ENCODE peak calls at places on chromosome 19, in five cellular contexts. One of them, this sample, is unnamed.
A peak's percentile ranks its signal among the peaks of the same experiment; 100 is the strongest.

GRCh38 chr19:53960886-53961285 is 1.9 kb upstream of the CACNG8 start:
- DNase-seq in CD8-positive, alpha-beta memory T cell: no peak
- DNase-seq in tibial artery: no peak
- DNase-seq in tibial nerve: no peak
- DNase-seq in heart right ventricle: no peak
- DNase-seq in this sample: no peak

GRCh38 chr19:534088-534487 is 2.5 kb downstream of the CDC34 start:
- DNase-seq in tibial nerve: no peak
- DNase-seq in heart right ventricle: no peak
- DNase-seq in CD8-positive, alpha-beta memory T cell: no peak
- DNase-seq in tibial artery: no peak
- DNase-seq in this sample: peak; percentile 61

GRCh38 chr19:29992233-29992867 is 50.3 kb downstream of the URI1 start:
- DNase-seq in tibial nerve: no peak
- DNase-seq in tibial artery: no peak
- DNase-seq in heart right ventricle: no peak
- DNase-seq in CD8-positive, alpha-beta memory T cell: no peak
- DNase-seq in this sample: no peak

GRCh38 chr19:33132425-33132824 is 511 bp downstream of the WDR88 start:
- DNase-seq in CD8-positive, alpha-beta memory T cell: no peak
- DNase-seq in tibial artery: no peak
- DNase-seq in tibial nerve: no peak
- DNase-seq in heart right ventricle: no peak
- DNase-seq in this sample: peak; percentile 53

GRCh38 chr19:54164369-54165068 is 5.0 kb upstream of the LENG1 start:
- DNase-seq in CD8-positive, alpha-beta memory T cell: peak; percentile 61
- DNase-seq in heart right ventricle: peak; percentile 84
- DNase-seq in tibial artery: peak; percentile 55
- DNase-seq in tibial nerve: peak; percentile 36
- DNase-seq in this sample: peak; percentile 76

GRCh38 chr19:41356984-41357739 is 3.4 kb upstream of the TGFB1 start:
- DNase-seq in tibial artery: no peak
- DNase-seq in heart right ventricle: no peak
- DNase-seq in tibial nerve: no peak
- DNase-seq in CD8-positive, alpha-beta memory T cell: no peak
- DNase-seq in this sample: no peak

GRCh38 chr19:1068111-1069001 is 1.4 kb downstream of the ARHGAP45 start:
- DNase-seq in CD8-positive, alpha-beta memory T cell: peak; percentile 50
- DNase-seq in heart right ventricle: peak; percentile 61
- DNase-seq in tibial artery: peak; percentile 47
- DNase-seq in tibial nerve: peak; percentile 48
- DNase-seq in this sample: peak; percentile 83

GRCh38 chr19:1027953-1028902 is 1.8 kb downstream of the CNN2 start:
- DNase-seq in tibial nerve: no peak
- DNase-seq in CD8-positive, alpha-beta memory T cell: peak; percentile 49
- DNase-seq in heart right ventricle: peak; percentile 62
- DNase-seq in tibial artery: peak; percentile 67
- DNase-seq in this sample: peak; percentile 88

GRCh38 chr19:56217039-56217949 is 15.2 kb downstream of the ZSCAN5C start:
- DNase-seq in heart right ventricle: peak; percentile 20
- DNase-seq in tibial artery: peak; percentile 23
- DNase-seq in tibial nerve: no peak
- DNase-seq in CD8-positive, alpha-beta memory T cell: no peak
- DNase-seq in this sample: peak; percentile 34

GRCh38 chr19:23787106-23787505 is 28.4 kb upstream of the ZNF681 start:
- DNase-seq in heart right ventricle: no peak
- DNase-seq in tibial artery: no peak
- DNase-seq in tibial nerve: no peak
- DNase-seq in CD8-positive, alpha-beta memory T cell: no peak
- DNase-seq in this sample: no peak

GRCh38 chr19:45955905-45956608 is 17.6 kb downstream of the NOVA2 start:
- DNase-seq in CD8-positive, alpha-beta memory T cell: no peak
- DNase-seq in tibial nerve: peak; percentile 13
- DNase-seq in heart right ventricle: peak; percentile 64
- DNase-seq in tibial artery: peak; percentile 56
- DNase-seq in this sample: peak; percentile 83

GRCh38 chr19:29690842-29691241 is 24.2 kb downstream of the C19orf12 start:
- DNase-seq in tibial artery: no peak
- DNase-seq in heart right ventricle: no peak
- DNase-seq in CD8-positive, alpha-beta memory T cell: no peak
- DNase-seq in tibial nerve: no peak
- DNase-seq in this sample: peak; percentile 14

GRCh38 chr19:5547881-5548280 is 19.9 kb downstream of the TINCR start:
- DNase-seq in heart right ventricle: no peak
- DNase-seq in tibial artery: no peak
- DNase-seq in CD8-positive, alpha-beta memory T cell: no peak
- DNase-seq in tibial nerve: no peak
- DNase-seq in this sample: no peak

GRCh38 chr19:32828139-32828538 is 41.4 kb downstream of the SLC7A9 start:
- DNase-seq in CD8-positive, alpha-beta memory T cell: no peak
- DNase-seq in heart right ventricle: no peak
- DNase-seq in tibial artery: no peak
- DNase-seq in tibial nerve: no peak
- DNase-seq in this sample: no peak

GRCh38 chr19:45929247-45929646 is 14.7 kb upstream of the NANOS2 start:
- DNase-seq in tibial artery: no peak
- DNase-seq in heart right ventricle: no peak
- DNase-seq in tibial nerve: no peak
- DNase-seq in CD8-positive, alpha-beta memory T cell: no peak
- DNase-seq in this sample: no peak

GRCh38 chr19:6740589-6741348 is 1.3 kb downstream of the TRIP10 start:
- DNase-seq in tibial nerve: no peak
- DNase-seq in heart right ventricle: peak; percentile 73
- DNase-seq in CD8-positive, alpha-beta memory T cell: no peak
- DNase-seq in tibial artery: peak; percentile 60
- DNase-seq in this sample: peak; percentile 90

GRCh38 chr19:57165846-57166245 is 1.4 kb downstream of the DUXA start:
- DNase-seq in tibial nerve: no peak
- DNase-seq in heart right ventricle: no peak
- DNase-seq in tibial artery: no peak
- DNase-seq in CD8-positive, alpha-beta memory T cell: no peak
- DNase-seq in this sample: no peak

GRCh38 chr19:55688422-55689218 is 13.6 kb downstream of the EPN1 start:
- DNase-seq in CD8-positive, alpha-beta memory T cell: no peak
- DNase-seq in tibial nerve: no peak
- DNase-seq in tibial artery: no peak
- DNase-seq in heart right ventricle: no peak
- DNase-seq in this sample: no peak

GRCh38 chr19:48683349-48683748 is 10.5 kb upstream of the NTN5 start:
- DNase-seq in heart right ventricle: peak; percentile 62
- DNase-seq in tibial artery: no peak
- DNase-seq in CD8-positive, alpha-beta memory T cell: no peak
- DNase-seq in tibial nerve: peak; percentile 33
- DNase-seq in this sample: peak; percentile 83

GRCh38 chr19:28168557-28168956 is 1044.4 kb downstream of the UQCRFS1 start:
- DNase-seq in heart right ventricle: no peak
- DNase-seq in tibial nerve: no peak
- DNase-seq in CD8-positive, alpha-beta memory T cell: no peak
- DNase-seq in tibial artery: no peak
- DNase-seq in this sample: no peak

GRCh38 chr19:1651548-1652394 is 644 bp downstream of the TCF3 start:
- DNase-seq in tibial nerve: peak; percentile 9
- DNase-seq in CD8-positive, alpha-beta memory T cell: peak; percentile 39
- DNase-seq in tibial artery: peak; percentile 28
- DNase-seq in heart right ventricle: peak; percentile 50
- DNase-seq in this sample: peak; percentile 79

GRCh38 chr19:29092712-29093552 is 120.0 kb downstream of the UQCRFS1 start:
- DNase-seq in CD8-positive, alpha-beta memory T cell: no peak
- DNase-seq in tibial artery: no peak
- DNase-seq in heart right ventricle: no peak
- DNase-seq in tibial nerve: no peak
- DNase-seq in this sample: no peak

GRCh38 chr19:16371540-16371986 is 46.9 kb downstream of the KLF2 start:
- DNase-seq in tibial artery: no peak
- DNase-seq in tibial nerve: no peak
- DNase-seq in heart right ventricle: peak; percentile 69
- DNase-seq in CD8-positive, alpha-beta memory T cell: peak; percentile 86
- DNase-seq in this sample: peak; percentile 89

GRCh38 chr19:44757735-44758505 is 9.4 kb downstream of the BCL3 start:
- DNase-seq in tibial nerve: peak; percentile 62
- DNase-seq in heart right ventricle: peak; percentile 87
- DNase-seq in CD8-positive, alpha-beta memory T cell: no peak
- DNase-seq in tibial artery: peak; percentile 77
- DNase-seq in this sample: peak; percentile 90

GRCh38 chr19:45507864-45508680 is 793 bp downstream of the VASP start:
- DNase-seq in tibial nerve: no peak
- DNase-seq in heart right ventricle: peak; percentile 52
- DNase-seq in CD8-positive, alpha-beta memory T cell: no peak
- DNase-seq in tibial artery: no peak
- DNase-seq in this sample: peak; percentile 80

GRCh38 chr19:8001995-8002849 is 3.2 kb downstream of the ELAVL1 start:
- DNase-seq in tibial nerve: peak; percentile 74
- DNase-seq in heart right ventricle: peak; percentile 84
- DNase-seq in tibial artery: peak; percentile 74
- DNase-seq in CD8-positive, alpha-beta memory T cell: peak; percentile 63
- DNase-seq in this sample: peak; percentile 82
- H3K4me1 ChIP-seq in tibial nerve: peaks cover 43% of the 10 kb centered on the region
- H3K4me1 ChIP-seq in heart right ventricle: peaks cover 76% of the 10 kb centered on the region
- H3K4me1 ChIP-seq in tibial artery: peaks cover 46% of the 10 kb centered on the region
- H3K4me1 ChIP-seq in CD8-positive, alpha-beta memory T cell: peaks cover 42% of the 10 kb centered on the region
- H3K4me1 ChIP-seq in this sample: peaks cover 16% of the 10 kb centered on the region

DNA sequence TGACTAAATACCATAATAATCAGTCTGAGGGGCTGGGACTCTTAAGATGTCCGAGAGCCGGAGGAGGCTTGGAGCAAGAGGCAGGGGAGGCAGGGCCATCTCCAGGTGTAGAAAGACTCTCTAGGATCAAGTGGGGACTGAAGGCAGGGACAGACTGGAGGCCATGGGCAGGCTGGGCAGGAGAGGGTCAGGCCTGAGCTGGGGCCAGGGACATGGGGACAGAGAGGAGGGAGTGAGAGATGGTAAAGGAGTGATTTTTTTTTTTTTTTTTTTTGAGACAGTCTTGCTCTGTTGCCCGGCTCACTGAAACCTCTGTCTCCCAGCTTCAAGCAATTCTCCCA is 2.2 kb downstream of the JOSD2 start:
- DNase-seq in tibial artery: no peak
- DNase-seq in tibial nerve: no peak
- DNase-seq in heart right ventricle: no peak
- DNase-seq in CD8-positive, alpha-beta memory T cell: no peak
- DNase-seq in this sample: peak; percentile 40
- H3K4me1 ChIP-seq in tibial artery: peaks cover 12% of the 10 kb centered on the region
- H3K4me1 ChIP-seq in tibial nerve: peaks cover 15% of the 10 kb centered on the region
- H3K4me1 ChIP-seq in heart right ventricle: peaks cover 27% of the 10 kb centered on the region
- H3K4me1 ChIP-seq in CD8-positive, alpha-beta memory T cell: peaks cover 15% of the 10 kb centered on the region
- H3K4me1 ChIP-seq in this sample: peaks cover 3% of the 10 kb centered on the region

DNA sequence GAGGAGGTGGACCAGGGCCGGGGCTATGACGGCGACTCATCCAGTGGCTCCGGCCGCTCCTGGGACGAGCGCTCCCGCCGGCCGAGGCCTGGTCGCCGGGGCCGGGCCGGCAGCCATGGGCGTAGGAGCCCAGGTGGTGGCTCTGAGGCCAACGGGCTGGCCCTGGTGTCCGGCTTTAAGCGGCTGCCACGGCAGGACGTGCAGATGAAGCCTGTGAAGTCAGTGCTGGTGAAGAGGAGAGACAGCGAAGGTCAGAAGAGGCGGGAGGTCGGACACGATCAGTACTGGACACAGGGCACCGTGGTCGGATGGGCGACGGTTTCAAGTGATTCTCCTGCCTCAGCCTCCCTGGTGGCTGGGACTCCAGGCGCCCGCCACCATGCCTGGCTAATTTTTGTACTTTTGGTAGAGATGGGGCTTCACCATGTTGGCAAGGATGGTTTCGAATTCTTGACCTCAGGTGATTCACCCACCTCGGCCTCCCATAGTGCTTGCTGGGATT is 22.3 kb downstream of the TJP3 start:
- DNase-seq in CD8-positive, alpha-beta memory T cell: no peak
- DNase-seq in heart right ventricle: no peak
- DNase-seq in tibial artery: no peak
- DNase-seq in tibial nerve: no peak
- DNase-seq in this sample: no peak
- H3K4me1 ChIP-seq in CD8-positive, alpha-beta memory T cell: no peaks in the 10 kb centered on the region
- H3K4me1 ChIP-seq in heart right ventricle: no peaks in the 10 kb centered on the region
- H3K4me1 ChIP-seq in tibial artery: no peaks in the 10 kb centered on the region
- H3K4me1 ChIP-seq in tibial nerve: no peaks in the 10 kb centered on the region
- H3K4me1 ChIP-seq in this sample: no peaks in the 10 kb centered on the region

DNA sequence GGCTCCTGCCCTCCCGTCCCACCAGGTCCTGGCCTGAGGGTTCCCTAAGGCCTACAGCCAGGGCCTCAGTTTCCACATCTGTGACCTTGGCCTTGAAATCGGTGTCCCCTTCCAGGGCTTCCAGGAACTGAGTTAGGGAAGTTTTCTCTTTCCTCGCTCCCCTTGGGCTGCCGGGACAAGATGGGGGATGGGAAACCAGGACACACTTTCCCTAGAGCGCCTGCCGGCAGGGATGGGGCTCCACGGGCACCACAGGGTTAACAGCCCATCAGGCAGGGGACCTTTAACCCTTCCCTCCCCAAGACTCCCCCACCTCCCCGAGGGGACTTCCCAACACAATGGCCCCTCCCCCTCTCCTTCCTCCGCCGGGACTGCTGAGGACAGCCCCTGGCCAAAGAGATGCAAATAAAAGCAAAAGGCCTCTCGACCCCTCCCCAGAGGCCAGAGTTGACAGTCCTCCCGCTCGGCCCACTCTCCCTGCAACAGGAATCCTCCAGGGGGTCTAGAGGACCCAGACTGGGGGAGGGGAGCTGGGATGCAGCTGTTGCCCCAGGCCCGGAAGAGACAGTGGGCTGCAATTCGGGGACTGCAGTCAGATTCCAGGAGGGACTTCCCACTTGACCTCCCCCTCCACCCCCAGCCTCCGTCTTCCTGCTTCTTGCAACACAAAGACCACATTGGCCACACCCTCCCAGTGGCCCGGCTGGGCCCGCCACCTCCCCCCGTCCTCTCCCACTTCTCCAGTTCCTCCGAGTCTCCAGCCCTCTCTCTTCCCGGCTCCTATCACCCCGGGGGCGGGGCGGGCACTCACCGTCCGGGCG is 3.4 kb downstream of the BBC3 start:
- DNase-seq in CD8-positive, alpha-beta memory T cell: peak; percentile 30
- DNase-seq in heart right ventricle: peak; percentile 89
- DNase-seq in tibial nerve: peak; percentile 85
- DNase-seq in tibial artery: peak; percentile 93
- DNase-seq in this sample: peak; percentile 93
- H3K4me1 ChIP-seq in CD8-positive, alpha-beta memory T cell: peaks cover 48% of the 10 kb centered on the region
- H3K4me1 ChIP-seq in heart right ventricle: peaks cover 61% of the 10 kb centered on the region
- H3K4me1 ChIP-seq in tibial nerve: peaks cover 41% of the 10 kb centered on the region
- H3K4me1 ChIP-seq in tibial artery: peaks cover 50% of the 10 kb centered on the region
- H3K4me1 ChIP-seq in this sample: peaks cover 8% of the 10 kb centered on the region

DNA sequence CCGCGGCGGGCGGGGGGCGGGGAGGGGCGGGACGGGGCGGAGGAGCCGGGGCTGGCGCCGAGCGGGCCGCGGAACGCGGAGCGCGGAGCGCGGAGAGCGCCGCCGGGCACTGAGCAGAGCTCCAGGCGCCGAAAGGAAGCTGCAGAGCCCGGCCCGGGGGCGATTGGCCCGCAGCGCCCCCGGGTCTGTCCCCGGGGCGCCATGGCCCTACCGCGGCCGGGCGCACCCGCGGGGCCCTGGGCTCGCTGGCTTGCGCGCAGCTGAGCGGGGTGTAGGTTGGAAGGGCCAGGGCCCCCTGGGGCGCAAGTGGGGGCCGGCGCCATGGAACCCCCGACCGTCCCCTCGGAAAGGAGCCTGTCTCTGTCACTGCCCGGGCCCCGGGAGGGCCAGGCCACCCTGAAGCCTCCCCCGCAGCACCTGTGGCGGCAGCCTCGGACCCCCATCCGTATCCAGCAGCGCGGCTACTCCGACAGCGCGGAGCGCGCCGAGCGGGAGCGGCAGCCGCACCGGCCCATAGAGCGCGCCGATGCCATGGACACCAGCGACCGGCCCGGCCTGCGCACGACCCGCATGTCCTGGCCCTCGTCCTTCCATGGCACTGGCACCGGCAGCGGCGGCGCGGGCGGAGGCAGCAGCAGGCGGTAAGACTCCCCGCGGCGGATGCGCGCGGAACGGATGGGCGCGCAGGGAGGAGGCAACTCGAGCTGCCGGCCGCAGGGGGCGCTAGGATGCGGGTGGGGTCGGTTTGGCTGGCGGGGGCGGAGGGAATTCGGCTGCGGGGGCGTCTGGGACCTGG is at the start of gene PDE4A:
- DNase-seq in heart right ventricle: no peak
- DNase-seq in tibial nerve: no peak
- DNase-seq in tibial artery: no peak
- DNase-seq in CD8-positive, alpha-beta memory T cell: peak; percentile 60
- DNase-seq in this sample: no peak
- H3K4me1 ChIP-seq in heart right ventricle: peaks cover 68% of the 10 kb centered on the region
- H3K4me1 ChIP-seq in tibial nerve: peaks cover 24% of the 10 kb centered on the region
- H3K4me1 ChIP-seq in tibial artery: peaks cover 54% of the 10 kb centered on the region
- H3K4me1 ChIP-seq in CD8-positive, alpha-beta memory T cell: peaks cover 81% of the 10 kb centered on the region
- H3K4me1 ChIP-seq in this sample: peaks cover 4% of the 10 kb centered on the region

This sample was measured in right cardiac atrium.